ENCODE peak calls at places on chromosomes 2 and 18, in four cellular contexts. One of them, this sample, is unnamed.

GRCh38 chr2:45170191-45170975 is 161.1 kb upstream of the SIX2 start:
- DNase-seq in body of pancreas: no peak
- DNase-seq in neural progenitor cell: peak; percentile 84
- DNase-seq in left lung: no peak
- DNase-seq in this sample: no peak

GRCh38 chr2:177830881-177831386 is 241.6 kb downstream of the PDE11A start:
- DNase-seq in body of pancreas: no peak
- DNase-seq in neural progenitor cell: no peak
- DNase-seq in left lung: no peak
- DNase-seq in this sample: no peak

GRCh38 chr2:176421291-176422050 is 152.2 kb downstream of the MTX2 start:
- DNase-seq in body of pancreas: no peak
- DNase-seq in neural progenitor cell: no peak
- DNase-seq in left lung: no peak
- DNase-seq in this sample: no peak

GRCh38 chr2:219476605-219477578 is 21.8 kb upstream of the GMPPA start:
- DNase-seq in body of pancreas: no peak
- DNase-seq in neural progenitor cell: peak; percentile 85
- DNase-seq in left lung: peak; percentile 63
- DNase-seq in this sample: no peak

GRCh38 chr2:44706584-44707553 is 234.6 kb upstream of the SIX3 start:
- DNase-seq in body of pancreas: no peak
- DNase-seq in neural progenitor cell: peak; percentile 31
- DNase-seq in left lung: no peak
- DNase-seq in this sample: no peak

GRCh38 chr2:224004105-224004715 is 34.9 kb downstream of the SERPINE2 start:
- DNase-seq in body of pancreas: no peak
- DNase-seq in neural progenitor cell: no peak
- DNase-seq in left lung: no peak
- DNase-seq in this sample: no peak

GRCh38 chr2:71884303-71885042 is 263.2 kb downstream of the CYP26B1 start:
- DNase-seq in body of pancreas: no peak
- DNase-seq in neural progenitor cell: no peak
- DNase-seq in left lung: no peak
- DNase-seq in this sample: peak; percentile 1

GRCh38 chr2:113224647-113225046 is 50.9 kb downstream of the PSD4 start:
- DNase-seq in body of pancreas: no peak
- DNase-seq in neural progenitor cell: no peak
- DNase-seq in left lung: no peak
- DNase-seq in this sample: no peak

GRCh38 chr18:24266124-24266523 is 127.3 kb downstream of the CABYR start:
- DNase-seq in body of pancreas: no peak
- DNase-seq in neural progenitor cell: no peak
- DNase-seq in left lung: no peak
- DNase-seq in this sample: no peak

GRCh38 chr2:233922471-233922870 is 5.3 kb downstream of the TRPM8 start:
- DNase-seq in body of pancreas: no peak
- DNase-seq in neural progenitor cell: no peak
- DNase-seq in left lung: no peak
- DNase-seq in this sample: no peak

GRCh38 chr2:158202151-158202778 is 100.6 kb downstream of the UPP2 start:
- DNase-seq in body of pancreas: no peak
- DNase-seq in neural progenitor cell: no peak
- DNase-seq in left lung: no peak
- DNase-seq in this sample: no peak

GRCh38 chr2:176534798-176535479 is 265.7 kb downstream of the MTX2 start:
- DNase-seq in body of pancreas: no peak
- DNase-seq in neural progenitor cell: no peak
- DNase-seq in left lung: no peak
- DNase-seq in this sample: no peak

GRCh38 chr18:10497350-10497749 is 28.5 kb upstream of the NAPG start:
- DNase-seq in body of pancreas: no peak
- DNase-seq in neural progenitor cell: no peak
- DNase-seq in left lung: no peak
- DNase-seq in this sample: no peak

GRCh38 chr2:145032791-145033190 is 512.9 kb upstream of the ZEB2 start:
- DNase-seq in body of pancreas: no peak
- DNase-seq in neural progenitor cell: no peak
- DNase-seq in left lung: no peak
- DNase-seq in this sample: no peak

GRCh38 chr2:145034511-145034910 is 514.6 kb upstream of the ZEB2 start:
- DNase-seq in body of pancreas: no peak
- DNase-seq in neural progenitor cell: no peak
- DNase-seq in left lung: no peak
- DNase-seq in this sample: no peak

GRCh38 chr2:145038041-145038525 is 518.2 kb upstream of the ZEB2 start:
- DNase-seq in body of pancreas: no peak
- DNase-seq in neural progenitor cell: no peak
- DNase-seq in left lung: no peak
- DNase-seq in this sample: peak; percentile 57

GRCh38 chr2:145033438-145033837 is 513.5 kb upstream of the ZEB2 start:
- DNase-seq in body of pancreas: no peak
- DNase-seq in neural progenitor cell: no peak
- DNase-seq in left lung: no peak
- DNase-seq in this sample: no peak

DNA sequence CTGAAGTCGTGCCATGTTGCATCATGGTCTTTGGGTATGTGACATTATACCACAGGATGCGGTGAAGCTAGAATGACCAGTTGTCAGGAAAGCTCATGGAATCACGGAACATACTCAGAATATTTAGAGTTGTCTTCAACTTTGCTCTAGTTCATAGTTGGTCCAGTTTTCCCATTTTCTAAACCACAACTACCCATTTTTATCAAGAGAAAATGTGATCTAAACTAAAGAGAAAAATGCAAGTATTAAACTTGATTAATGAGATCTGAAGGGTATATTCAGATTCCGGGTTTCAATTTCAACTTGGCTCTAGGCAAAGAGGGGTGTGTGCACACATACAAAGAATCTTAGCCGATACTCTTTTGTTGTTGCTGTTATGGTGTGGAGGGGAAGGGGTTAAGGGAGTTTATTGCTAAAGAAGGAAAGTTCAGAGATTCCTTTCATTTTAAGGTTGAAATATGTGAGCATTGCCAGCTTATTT is 516.5 kb upstream of the ZEB2 start:
- DNase-seq in body of pancreas: no peak
- DNase-seq in neural progenitor cell: no peak
- DNase-seq in left lung: no peak
- DNase-seq in this sample: no peak
- H3K4me3 ChIP-seq in body of pancreas: no peak overlapping the region
- H3K4me3 ChIP-seq in neural progenitor cell: no peak overlapping the region
- H3K4me3 ChIP-seq in left lung: no peak overlapping the region
- H3K4me3 ChIP-seq in this sample: peak overlapping the region; percentile 25

DNA sequence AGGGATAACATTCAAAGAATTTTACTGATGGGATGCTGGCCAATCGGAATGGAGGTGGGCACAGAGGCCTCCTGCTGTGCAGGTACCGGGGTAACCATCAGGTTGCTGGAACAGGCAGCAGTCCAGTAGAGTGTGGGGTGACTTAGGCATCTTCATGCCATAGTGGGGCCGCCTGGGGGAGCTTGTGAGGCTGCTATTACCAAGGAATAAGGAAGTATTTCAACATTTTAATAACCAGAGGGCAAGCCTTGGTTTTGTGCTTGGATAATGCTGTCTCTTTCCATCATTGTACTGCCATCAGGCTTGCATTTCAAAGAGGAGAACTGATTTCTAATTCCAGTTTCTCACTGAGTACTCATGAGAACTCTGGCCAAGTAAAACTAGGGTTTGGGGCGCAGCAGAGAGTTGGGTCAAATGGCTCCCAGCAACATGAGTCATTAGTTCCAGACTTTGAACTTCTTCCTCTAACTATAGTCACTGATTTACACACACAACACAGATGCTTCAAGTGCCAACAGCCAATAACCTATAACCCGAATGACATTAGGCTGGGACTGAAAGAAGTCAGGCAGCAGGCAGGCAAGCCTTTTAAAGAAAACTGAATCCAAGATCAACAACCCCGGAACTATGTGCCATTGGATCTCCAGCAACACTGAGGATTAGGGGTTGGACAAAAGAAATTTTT is 56.1 kb upstream of the FHL2 start:
- DNase-seq in body of pancreas: peak; percentile 25
- DNase-seq in neural progenitor cell: peak; percentile 30
- DNase-seq in left lung: no peak
- DNase-seq in this sample: no peak
- TF ChIP-seq CTCF in body of pancreas: no peak
- TF ChIP-seq CTCF in neural progenitor cell: peak; percentile 34
- TF ChIP-seq CTCF in left lung: no peak
- TF ChIP-seq CTCF in this sample: no peak

GRCh38 chr18:48844271-48844670 is 106.5 kb downstream of the SMAD7 start:
- DNase-seq in body of pancreas: no peak
- DNase-seq in neural progenitor cell: no peak
- DNase-seq in left lung: no peak
- DNase-seq in this sample: no peak

GRCh38 chr18:48842259-48843061 is 108.3 kb downstream of the SMAD7 start:
- DNase-seq in body of pancreas: no peak
- DNase-seq in neural progenitor cell: no peak
- DNase-seq in left lung: no peak
- DNase-seq in this sample: peak; percentile 26

GRCh38 chr18:48843596-48843995 is 107.2 kb downstream of the SMAD7 start:
- DNase-seq in body of pancreas: no peak
- DNase-seq in neural progenitor cell: no peak
- DNase-seq in left lung: no peak
- DNase-seq in this sample: no peak

GRCh38 chr18:48841381-48842258 is 109.1 kb downstream of the SMAD7 start:
- DNase-seq in body of pancreas: no peak
- DNase-seq in neural progenitor cell: no peak
- DNase-seq in left lung: peak; percentile 88
- DNase-seq in this sample: no peak

GRCh38 chr18:48843162-48843561 is 107.6 kb downstream of the SMAD7 start:
- DNase-seq in body of pancreas: no peak
- DNase-seq in neural progenitor cell: no peak
- DNase-seq in left lung: no peak
- DNase-seq in this sample: no peak
- H3K27ac ChIP-seq in body of pancreas: peak overlapping the region; percentile 65
- H3K27ac ChIP-seq in neural progenitor cell: no peak overlapping the region
- H3K27ac ChIP-seq in left lung: peak overlapping the region; percentile 51
- H3K27ac ChIP-seq in this sample: peak overlapping the region; percentile 84

GRCh38 chr2:96806468-96807126 is 9.5 kb upstream of the CNNM3 start:
- DNase-seq in body of pancreas: no peak
- DNase-seq in neural progenitor cell: no peak
- DNase-seq in left lung: peak; percentile 63
- DNase-seq in this sample: no peak
- H3K4me3 ChIP-seq in body of pancreas: no peak overlapping the region
- H3K4me3 ChIP-seq in neural progenitor cell: no peak overlapping the region
- H3K4me3 ChIP-seq in left lung: no peak overlapping the region
- H3K4me3 ChIP-seq in this sample: no peak overlapping the region

DNA sequence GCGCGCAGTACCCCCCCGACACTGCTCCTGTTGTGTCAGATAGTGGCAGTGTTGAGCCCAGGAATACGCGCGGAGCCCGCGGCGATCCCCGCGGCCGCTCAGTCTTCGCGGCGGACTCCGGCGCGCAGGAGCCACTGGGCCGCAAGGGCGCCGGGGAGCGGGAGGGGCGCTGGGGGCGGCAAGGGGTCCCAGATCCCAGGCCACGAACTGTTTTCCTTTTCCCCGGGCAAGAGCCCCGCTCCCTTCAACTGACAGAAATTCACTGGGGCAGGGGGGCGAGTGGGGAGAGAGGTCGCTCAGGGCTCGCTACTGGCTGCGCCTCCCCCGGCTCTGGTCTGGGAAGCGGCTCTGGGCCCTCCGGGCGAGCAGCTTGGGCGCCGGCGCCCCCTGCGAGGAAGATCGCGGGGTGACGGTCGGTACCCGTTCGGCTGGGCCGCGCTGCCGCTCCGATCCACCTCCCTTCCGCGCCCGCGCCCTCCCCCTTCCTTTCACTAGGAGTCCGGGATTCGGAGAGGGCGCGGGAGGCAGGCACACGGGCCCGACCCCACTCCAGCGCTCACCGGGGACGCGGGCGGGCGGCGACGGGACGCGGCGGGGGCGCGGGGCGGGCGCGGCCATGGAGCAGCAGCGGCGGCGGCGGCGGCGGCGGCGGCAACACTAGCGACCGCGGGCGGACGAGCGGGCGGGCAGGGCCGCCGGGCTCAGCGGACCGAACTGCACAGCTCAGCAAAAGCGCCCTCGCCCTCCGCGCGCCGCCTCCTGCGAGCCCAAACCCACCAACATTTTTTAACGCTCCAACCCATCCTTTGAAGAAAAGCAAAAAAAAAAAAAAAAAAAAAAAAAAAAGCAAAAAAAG is 1.4 kb upstream of the SETBP1 start:
- DNase-seq in body of pancreas: peak; percentile 90
- DNase-seq in neural progenitor cell: peak; percentile 90
- DNase-seq in left lung: peak; percentile 91
- DNase-seq in this sample: peak; percentile 88
- TF ChIP-seq CTCF in body of pancreas: peak; percentile 36
- TF ChIP-seq CTCF in neural progenitor cell: peak; percentile 62
- TF ChIP-seq CTCF in left lung: peak; percentile 71
- TF ChIP-seq CTCF in this sample: peak; percentile 82

GRCh38 chr2:28342081-28342967 is 50.3 kb upstream of the FOSL2 start:
- DNase-seq in body of pancreas: peak; percentile 50
- DNase-seq in neural progenitor cell: no peak
- DNase-seq in left lung: no peak
- DNase-seq in this sample: no peak

GRCh38 chr2:28341208-28341891 is 51.3 kb upstream of the FOSL2 start:
- DNase-seq in body of pancreas: no peak
- DNase-seq in neural progenitor cell: no peak
- DNase-seq in left lung: no peak
- DNase-seq in this sample: no peak

GRCh38 chr2:28344756-28345291 is 47.8 kb upstream of the FOSL2 start:
- DNase-seq in body of pancreas: no peak
- DNase-seq in neural progenitor cell: no peak
- DNase-seq in left lung: peak; percentile 66
- DNase-seq in this sample: no peak

GRCh38 chr2:28343971-28344715 is 48.5 kb upstream of the FOSL2 start:
- DNase-seq in body of pancreas: no peak
- DNase-seq in neural progenitor cell: no peak
- DNase-seq in left lung: peak; percentile 49
- DNase-seq in this sample: no peak

DNA sequence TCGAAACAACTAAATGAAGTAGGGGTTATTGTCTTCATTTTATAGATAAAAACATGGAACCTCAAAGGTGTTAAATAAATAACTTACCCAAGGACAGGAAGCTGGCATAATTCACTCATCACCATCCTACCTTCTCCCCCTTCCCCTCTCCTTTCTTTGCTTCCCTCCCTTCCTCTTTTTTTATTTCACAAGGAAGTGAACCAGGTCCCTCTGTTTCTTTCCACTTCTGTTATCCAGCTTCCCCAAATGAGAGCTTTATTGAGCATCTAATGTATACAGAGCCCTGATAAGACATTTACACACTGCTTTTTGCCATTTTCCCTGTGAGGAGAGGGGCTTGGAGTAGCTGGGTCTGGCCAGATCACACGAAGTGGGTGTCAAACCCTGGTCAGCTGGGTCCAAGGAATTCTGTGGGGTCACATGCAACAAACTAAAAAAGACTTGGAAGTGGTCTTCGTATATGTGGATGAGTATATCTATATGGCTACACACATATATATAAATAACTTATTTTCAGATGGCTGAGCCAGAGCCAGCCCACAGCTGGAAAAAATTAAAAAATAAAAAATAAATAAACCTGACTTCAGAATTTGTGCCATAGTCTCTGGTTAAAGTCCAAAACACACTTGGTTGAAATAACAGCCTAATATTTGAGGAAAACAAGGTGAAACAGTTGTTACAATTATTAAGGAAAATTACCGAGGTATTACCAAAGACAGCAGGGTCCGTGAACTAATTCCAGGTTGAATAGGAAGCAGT is 49.3 kb upstream of the FOSL2 start:
- DNase-seq in body of pancreas: no peak
- DNase-seq in neural progenitor cell: no peak
- DNase-seq in left lung: no peak
- DNase-seq in this sample: no peak
- H3K27ac ChIP-seq in body of pancreas: no peak overlapping the region
- H3K27ac ChIP-seq in neural progenitor cell: no peak overlapping the region
- H3K27ac ChIP-seq in left lung: peak overlapping the region; percentile 54
- H3K27ac ChIP-seq in this sample: no peak overlapping the region